ENCODE peak calls at places on chromosomes 13 and 19, in seven cellular contexts. M, R, W, H, D, C and O are unnamed samples. For H3K4me1, the result is how much of the 10 kb centered on the place peaks cover.

GRCh38 chr13:111247552-111247951 is 72.9 kb upstream of the TEX29 start:
- DNase-seq in M (no peak), R (no peak), W (peak), H (no peak), D (no peak), C (no peak), O (peak)

GRCh38 chr13:33262069-33262487 is 23.5 kb downstream of the STARD13 start:
- DNase-seq in M (no peak), R (no peak), W (no peak), H (peak), D (no peak), C (no peak), O (no peak)

GRCh38 chr13:46831588-46832194 is 34.7 kb upstream of the ESD start:
- DNase-seq in M (no peak), R (peak), W (peak), H (peak), D (no peak), C (no peak), O (no peak)

GRCh38 chr13:39132286-39132685 is 94.0 kb downstream of the NHLRC3 start:
- DNase-seq in M (no peak), R (no peak), W (no peak), H (no peak), D (no peak), C (no peak), O (no peak)

GRCh38 chr13:41648314-41648935 is 191.1 kb downstream of the RGCC start:
- DNase-seq in M (no peak), R (peak), W (peak), H (no peak), D (no peak), C (no peak), O (no peak)

GRCh38 chr19:35462476-35462953 is 14.5 kb downstream of the FFAR2 start:
- DNase-seq in M (peak), R (no peak), W (no peak), H (no peak), D (no peak), C (no peak), O (no peak)

GRCh38 chr13:48731957-48732569 is 78.3 kb downstream of the CYSLTR2 start:
- DNase-seq in M (peak), R (peak), W (peak), H (peak), D (peak), C (no peak), O (no peak)

GRCh38 chr19:40193587-40193849 is 2.3 kb downstream of the MAP3K10 start:
- DNase-seq in M (no peak), R (no peak), W (no peak), H (no peak), D (no peak), C (no peak), O (no peak)

GRCh38 chr13:38690231-38690630 is 3.4 kb downstream of the FREM2 start:
- DNase-seq in M (no peak), R (no peak), W (no peak), H (no peak), D (no peak), C (no peak), O (no peak)

GRCh38 chr19:36488118-36488815 is 1.1 kb downstream of the ZNF566 start:
- DNase-seq in M (no peak), R (no peak), W (no peak), H (no peak), D (no peak), C (no peak), O (no peak)

GRCh38 chr13:43787518-43787891 is 733 bp upstream of the ENOX1 start:
- DNase-seq in M (no peak), R (peak), W (no peak), H (peak), D (no peak), C (no peak), O (no peak)

GRCh38 chr13:41900918-41901317 is 60.0 kb downstream of the VWA8 start:
- DNase-seq in M (no peak), R (no peak), W (no peak), H (no peak), D (no peak), C (no peak), O (no peak)

GRCh38 chr13:45231722-45232121 is 30.9 kb upstream of the KCTD4 start:
- DNase-seq in M (no peak), R (no peak), W (no peak), H (no peak), D (no peak), C (no peak), O (no peak)

GRCh38 chr13:99357149-99357596 is 50.0 kb upstream of the GPR183 start:
- DNase-seq in M (peak), R (no peak), W (no peak), H (no peak), D (no peak), C (no peak), O (no peak)

GRCh38 chr19:4970558-4971423 is 1.9 kb downstream of the KDM4B start:
- DNase-seq in M (no peak), R (peak), W (no peak), H (peak), D (no peak), C (peak), O (no peak)

GRCh38 chr19:35295792-35296462 is 4.0 kb downstream of the MAG start:
- DNase-seq in M (peak), R (peak), W (no peak), H (no peak), D (no peak), C (no peak), O (no peak)

GRCh38 chr13:60645552-60646138 is 248.6 kb downstream of the TDRD3 start:
- DNase-seq in M (no peak), R (no peak), W (no peak), H (no peak), D (no peak), C (no peak), O (no peak)

GRCh38 chr19:57719901-57720519 is 7.4 kb downstream of the ZNF671 start:
- DNase-seq in M (no peak), R (no peak), W (no peak), H (no peak), D (no peak), C (no peak), O (no peak)

GRCh38 chr19:29999490-29999889 is 57.5 kb downstream of the URI1 start:
- DNase-seq in M (no peak), R (no peak), W (no peak), H (no peak), D (no peak), C (no peak), O (no peak)

GRCh38 chr19:30001794-30002193 is 59.8 kb downstream of the URI1 start:
- DNase-seq in M (no peak), R (no peak), W (peak), H (no peak), D (no peak), C (no peak), O (no peak)

GRCh38 chr19:30003862-30004261 is 61.8 kb downstream of the URI1 start:
- DNase-seq in M (no peak), R (no peak), W (no peak), H (no peak), D (no peak), C (no peak), O (no peak)

GRCh38 chr19:30001301-30001700 is 59.3 kb downstream of the URI1 start:
- DNase-seq in M (no peak), R (no peak), W (no peak), H (peak), D (no peak), C (no peak), O (no peak)

DNA sequence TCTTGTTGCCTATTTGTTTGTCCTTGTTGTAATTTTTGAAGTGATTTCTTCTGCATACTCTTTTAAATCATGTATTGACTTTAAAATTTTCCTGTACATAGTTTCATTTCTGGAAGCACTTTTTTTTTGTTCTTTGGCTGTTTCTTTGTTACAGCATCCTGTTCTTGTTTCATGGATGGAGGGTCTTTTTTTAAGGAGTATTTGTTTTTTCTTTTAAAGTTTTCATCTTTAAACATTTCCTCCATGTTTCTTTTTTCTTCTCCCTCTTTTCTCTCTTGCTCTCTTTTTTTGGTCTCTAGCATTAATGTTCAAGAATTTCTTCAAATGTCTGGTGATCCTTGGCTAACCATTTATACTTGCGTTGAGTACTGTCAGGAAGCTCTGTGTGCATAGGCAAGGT is 58.8 kb downstream of the URI1 start:
- DNase-seq in M (no peak), R (no peak), W (no peak), H (no peak), D (no peak), C (no peak), O (no peak)
- TF ChIP-seq CTCF in M (no peak), R (no peak), W (no peak), H (no peak), D (no peak), C (no peak), O (no peak)

DNA sequence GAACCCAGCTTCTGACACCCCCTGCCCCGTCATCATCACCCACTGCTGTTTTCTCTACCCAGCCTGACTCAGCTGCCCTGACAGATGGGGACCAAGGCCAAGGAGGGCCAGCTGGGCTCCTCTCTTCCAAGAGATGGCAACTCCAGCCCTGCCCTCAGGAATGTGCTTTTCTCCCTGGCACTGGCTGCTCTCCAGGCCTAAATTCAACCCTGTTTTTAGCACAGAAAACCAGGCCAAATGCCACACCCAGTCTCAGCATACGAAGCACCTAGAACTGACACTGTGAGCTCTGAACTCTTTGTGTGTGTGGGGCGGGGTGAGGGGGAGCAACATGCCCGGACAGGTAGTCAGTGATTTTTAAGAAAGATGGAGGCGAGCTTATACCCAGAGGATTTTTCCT is 23.4 kb upstream of the IGFL1 start:
- DNase-seq in M (no peak), R (no peak), W (no peak), H (no peak), D (no peak), C (no peak), O (no peak)
- H3K4me1 ChIP-seq in M (under half), R (under half), W (under half), H (under half), D (under half), C (half or more), O (under half)

GRCh38 chr13:112755331-112755730 is 65.5 kb downstream of the ATP11A start:
- DNase-seq in M (no peak), R (no peak), W (no peak), H (no peak), D (no peak), C (no peak), O (no peak)
- TF ChIP-seq CTCF in M (no peak), R (no peak), W (no peak), H (no peak), D (no peak), C (no peak), O (no peak)

DNA sequence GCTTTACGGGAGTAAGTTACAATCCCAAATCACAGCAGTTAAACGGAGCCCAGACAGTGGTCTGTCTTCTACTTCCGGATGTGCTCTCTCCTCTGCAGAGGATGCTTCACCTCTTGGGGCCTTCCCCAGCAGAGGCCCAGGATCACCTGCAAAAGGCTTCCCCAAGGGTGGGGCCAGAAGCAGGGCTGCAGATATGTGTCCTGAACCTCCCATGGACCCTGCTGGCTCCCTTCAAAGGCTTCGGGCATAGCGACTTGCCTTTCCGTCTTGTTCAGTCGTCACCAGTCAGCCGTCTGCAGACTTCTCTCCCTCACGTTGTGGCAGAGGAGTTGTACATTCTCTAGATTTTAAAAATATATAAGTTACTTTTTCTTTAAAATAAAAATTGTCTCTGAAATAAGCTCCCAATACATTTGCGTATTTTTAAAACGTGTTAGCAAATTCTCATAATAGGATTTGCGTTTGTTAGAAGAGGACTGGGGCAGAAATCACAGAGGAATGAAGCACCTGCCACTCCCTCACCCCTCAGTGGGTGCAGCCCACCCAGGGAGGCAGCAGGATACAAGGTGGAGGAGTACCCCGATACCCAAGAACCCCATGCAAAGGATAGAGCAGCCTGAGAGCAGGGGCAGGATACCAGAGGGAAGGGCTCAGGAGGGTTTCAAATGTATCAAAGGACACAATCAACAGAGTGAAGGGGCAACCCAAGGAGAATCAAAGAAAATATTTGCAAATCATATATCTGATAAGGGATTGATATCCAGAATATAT is 22.9 kb upstream of the MEDAG start:
- DNase-seq in M (no peak), R (no peak), W (no peak), H (no peak), D (no peak), C (no peak), O (no peak)
- H3K4me1 ChIP-seq in M (under half), R (under half), W (under half), H (under half), D (under half), C (under half), O (under half)

GRCh38 chr19:8826371-8826770 is 5.7 kb downstream of the ZNF558 start:
- DNase-seq in M (no peak), R (peak), W (peak), H (no peak), D (no peak), C (no peak), O (no peak)
- TF ChIP-seq CTCF in M (no peak), R (no peak), W (no peak), H (no peak), D (no peak), C (no peak), O (no peak)

GRCh38 chr19:16084067-16084685 is 7.9 kb downstream of the TPM4 start:
- DNase-seq in M (no peak), R (no peak), W (no peak), H (no peak), D (no peak), C (no peak), O (no peak)

GRCh38 chr19:16088351-16088984 is 12.2 kb downstream of the TPM4 start:
- DNase-seq in M (no peak), R (no peak), W (no peak), H (no peak), D (peak), C (no peak), O (no peak)

GRCh38 chr19:16088985-16089846 is 12.9 kb downstream of the TPM4 start:
- DNase-seq in M (no peak), R (no peak), W (no peak), H (no peak), D (no peak), C (no peak), O (no peak)

GRCh38 chr19:16085115-16085514 is 8.8 kb downstream of the TPM4 start:
- DNase-seq in M (no peak), R (no peak), W (no peak), H (no peak), D (peak), C (no peak), O (no peak)

DNA sequence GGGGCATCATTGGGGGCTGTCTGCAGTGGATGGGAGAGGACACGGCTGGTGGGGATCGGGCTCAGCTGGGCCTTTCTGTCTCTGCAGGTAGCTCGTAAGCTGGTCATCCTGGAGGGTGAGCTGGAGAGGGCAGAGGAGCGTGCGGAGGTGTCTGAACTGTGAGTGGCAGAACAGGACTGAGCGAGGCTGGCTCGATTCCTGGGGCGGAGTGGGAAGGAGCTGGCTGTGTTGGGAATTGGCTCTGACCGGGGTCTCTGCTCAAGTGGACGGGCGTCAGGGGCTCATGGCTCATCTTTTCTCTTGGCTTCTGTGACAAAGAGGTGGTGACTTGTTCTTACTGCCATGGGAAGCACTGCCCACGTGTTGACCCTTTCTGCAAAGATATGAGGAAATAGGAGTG is 11.6 kb downstream of the TPM4 start:
- DNase-seq in M (no peak), R (no peak), W (no peak), H (no peak), D (no peak), C (no peak), O (peak)
- H3K4me1 ChIP-seq in M (under half), R (under half), W (under half), H (under half), D (under half), C (under half), O (under half)

DNA sequence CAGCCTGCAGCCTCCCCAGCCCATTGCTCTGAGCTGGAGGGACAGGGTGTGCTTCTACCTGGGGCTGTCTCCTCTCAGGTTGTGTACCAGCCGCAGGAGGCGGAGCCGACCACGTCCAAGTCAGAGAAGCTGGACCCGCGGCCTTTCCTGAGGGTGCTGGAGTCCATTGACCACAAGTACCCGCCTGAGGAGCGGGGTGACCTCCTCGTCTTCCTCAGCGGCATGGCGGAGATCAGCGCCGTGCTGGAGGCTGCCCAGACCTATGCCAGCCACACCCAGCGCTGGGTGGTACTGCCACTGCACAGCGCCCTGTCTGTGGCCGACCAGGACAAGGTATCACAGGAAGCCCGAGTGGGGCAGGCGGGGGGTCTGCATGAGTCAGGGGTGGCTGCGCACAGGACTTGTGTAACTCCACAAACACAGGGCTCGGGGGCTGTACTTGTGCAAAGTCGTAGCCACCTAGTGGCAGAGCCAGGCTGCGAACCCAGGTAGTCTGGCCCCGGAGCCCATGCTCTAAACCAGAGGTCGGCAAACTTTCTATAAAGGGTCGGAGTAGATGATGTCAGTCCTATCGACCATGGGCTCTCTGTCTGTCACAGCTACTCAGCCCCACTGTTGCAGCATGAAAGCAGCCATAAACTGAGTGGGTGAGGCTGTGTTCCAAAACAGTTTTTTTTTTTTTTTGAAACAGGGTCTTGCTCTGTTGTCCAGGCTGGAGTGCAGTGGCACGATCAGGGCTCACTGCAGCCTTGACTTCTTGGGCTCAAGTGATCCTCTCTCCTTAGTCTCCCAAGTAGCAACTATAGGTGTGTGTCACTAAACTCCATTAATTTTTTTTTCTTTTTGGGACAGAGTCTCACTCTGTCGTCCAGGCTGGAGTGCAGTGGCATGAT is 8.9 kb downstream of the DHX34 start:
- DNase-seq in M (no peak), R (peak), W (peak), H (peak), D (no peak), C (no peak), O (no peak)
- TF ChIP-seq CTCF in M (no peak), R (peak), W (peak), H (peak), D (no peak), C (no peak), O (no peak)

DNA sequence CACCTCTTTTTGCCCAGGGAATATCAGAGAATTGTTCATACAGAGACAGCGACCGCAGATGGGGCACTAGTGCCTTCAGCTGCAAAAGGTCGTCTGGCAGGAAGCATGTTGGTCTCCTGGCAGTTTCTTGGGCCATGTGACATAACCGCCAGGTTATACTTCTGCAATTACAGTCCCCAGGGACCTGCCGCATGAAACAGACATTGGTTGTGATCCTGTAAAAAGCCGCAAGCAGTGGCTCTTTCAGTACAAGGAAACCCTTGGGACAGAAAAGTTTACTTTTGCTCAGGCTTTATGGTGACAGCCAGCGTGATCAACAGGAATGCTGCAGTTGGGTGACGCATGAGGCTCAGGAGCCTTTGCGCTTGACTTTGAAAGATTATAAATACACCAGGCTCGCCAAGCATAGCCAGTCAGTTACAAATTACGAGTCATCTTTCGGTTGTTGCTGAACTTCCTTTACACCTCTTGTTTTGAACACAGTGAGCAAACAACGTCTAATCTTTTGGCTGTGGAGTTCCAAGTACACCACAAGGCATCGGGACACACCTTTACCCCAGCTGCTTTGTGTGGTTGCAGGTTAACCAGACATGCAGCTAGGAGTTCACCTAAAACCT is 50.5 kb upstream of the UBE2L5 start:
- DNase-seq in M (peak), R (no peak), W (peak), H (no peak), D (no peak), C (no peak), O (no peak)
- H3K4me1 ChIP-seq in M (half or more), R (under half), W (under half), H (under half), D (under half), C (under half), O (under half)

DNA sequence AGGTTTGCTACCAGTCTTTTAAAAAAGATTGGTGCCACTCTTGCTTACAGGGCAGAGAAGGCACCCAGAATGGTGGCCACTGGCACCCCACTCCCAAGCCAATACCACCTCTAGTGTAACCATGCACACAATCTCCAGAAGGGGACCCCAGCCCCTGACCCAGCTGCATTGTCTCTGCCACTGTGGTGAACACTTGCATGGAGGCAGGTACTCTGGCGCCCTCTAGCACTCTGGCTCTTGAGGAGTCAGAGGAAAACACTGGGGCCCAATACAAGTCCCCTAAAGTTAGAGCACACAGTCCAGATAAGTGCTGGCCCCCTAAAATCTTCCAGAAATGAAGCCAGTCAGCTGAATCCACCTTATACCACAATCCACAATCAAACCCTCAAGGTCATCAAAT is 6.0 kb downstream of the ERVV-1 start:
- DNase-seq in M (no peak), R (peak), W (no peak), H (peak), D (no peak), C (no peak), O (no peak)
- TF ChIP-seq CTCF in M (no peak), R (peak), W (no peak), H (peak), D (no peak), C (no peak), O (no peak)